ENCODE peak calls at places on chromosomes 3 and 15, in seven cellular contexts. V, T, G, U, F, H and L are unnamed samples.

GRCh38 chr3:178518660-178519396 is 17.4 kb upstream of the KCNMB2 start:
- DNase-seq in V (no peak), T (no peak), G (no peak), U (no peak), F (no peak), H (no peak), L (peak; percentile 44)

GRCh38 chr3:29334652-29335189 is 53.9 kb downstream of the RBMS3 start:
- DNase-seq in V (no peak), T (no peak), G (no peak), U (no peak), F (no peak), H (no peak), L (no peak)

GRCh38 chr3:40923130-40923529 is 276.2 kb upstream of the CTNNB1 start:
- DNase-seq in V (no peak), T (no peak), G (no peak), U (no peak), F (no peak), H (no peak), L (peak; percentile 61)

GRCh38 chr15:74399511-74400312 is 32.3 kb upstream of the CYP11A1 start:
- DNase-seq in V (no peak), T (no peak), G (no peak), U (no peak), F (no peak), H (no peak), L (peak; percentile 54)

GRCh38 chr15:28861031-28861534 is 12.6 kb upstream of the GOLGA6L7 start:
- DNase-seq in V (no peak), T (no peak), G (no peak), U (no peak), F (peak; percentile 72), H (peak; percentile 51), L (no peak)

GRCh38 chr3:53254190-53254809 is 1.5 kb downstream of the TKT start:
- DNase-seq in V (peak; percentile 17), T (no peak), G (no peak), U (no peak), F (no peak), H (no peak), L (no peak)

GRCh38 chr3:67653425-67654098 is 850 bp downstream of the SUCLG2 start:
- DNase-seq in V (no peak), T (no peak), G (no peak), U (no peak), F (no peak), H (no peak), L (no peak)

GRCh38 chr3:192038726-192039125 is 577.8 kb downstream of the PYDC2 start:
- DNase-seq in V (no peak), T (peak; percentile 5), G (no peak), U (no peak), F (no peak), H (no peak), L (no peak)

GRCh38 chr3:71121429-71122167 is 461.9 kb downstream of the FOXP1 start:
- DNase-seq in V (no peak), T (no peak), G (no peak), U (no peak), F (no peak), H (no peak), L (no peak)

GRCh38 chr15:48370460-48370859 is 39.2 kb downstream of the DUT start:
- DNase-seq in V (no peak), T (no peak), G (no peak), U (no peak), F (no peak), H (no peak), L (peak; percentile 37)

GRCh38 chr15:25176616-25176923 is 221.8 kb downstream of the SNRPN start:
- DNase-seq in V (no peak), T (no peak), G (no peak), U (no peak), F (peak; percentile 37), H (no peak), L (no peak)

GRCh38 chr15:45021331-45021730 is 1.7 kb upstream of the SORD start:
- DNase-seq in V (no peak), T (no peak), G (no peak), U (peak; percentile 53), F (no peak), H (no peak), L (peak; percentile 65)

GRCh38 chr3:185250653-185251052 is 3.2 kb downstream of the EHHADH start:
- DNase-seq in V (no peak), T (no peak), G (no peak), U (no peak), F (no peak), H (no peak), L (no peak)

GRCh38 chr3:185254799-185255198 is 950 bp upstream of the EHHADH start:
- DNase-seq in V (no peak), T (no peak), G (no peak), U (no peak), F (no peak), H (no peak), L (no peak)

GRCh38 chr3:185253645-185254410 is at the start of gene EHHADH:
- DNase-seq in V (peak; percentile 82), T (peak; percentile 61), G (no peak), U (peak; percentile 82), F (peak; percentile 94), H (peak; percentile 60), L (peak; percentile 75)

DNA sequence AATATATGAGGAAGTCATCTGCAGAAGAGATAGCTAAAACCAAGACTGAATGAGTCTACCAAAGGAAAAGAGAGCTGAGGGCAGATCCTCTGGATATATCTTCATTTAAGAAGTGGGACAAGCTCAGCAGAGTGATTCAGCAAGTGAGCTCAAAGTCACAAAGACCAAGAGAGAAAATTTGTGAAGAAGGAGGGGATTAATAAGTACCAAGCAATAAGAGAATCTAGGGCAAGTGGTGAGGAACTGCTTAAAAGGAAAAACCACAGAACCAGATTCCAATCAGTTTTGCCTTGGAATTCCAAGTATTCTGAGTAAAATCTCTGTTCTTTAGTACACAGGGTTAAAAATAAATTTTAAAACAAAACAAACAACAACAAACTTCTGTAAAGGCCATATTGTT is 3.6 kb downstream of the EHHADH start:
- DNase-seq in V (no peak), T (no peak), G (no peak), U (no peak), F (no peak), H (no peak), L (no peak)
- H3K9me3 ChIP-seq in V (no peaks in the 10 kb centered on the region), T (no peaks in the 10 kb centered on the region), G (no peaks in the 10 kb centered on the region), U (no peaks in the 10 kb centered on the region), F (no peaks in the 10 kb centered on the region), H (no peaks in the 10 kb centered on the region), L (no peaks in the 10 kb centered on the region)

GRCh38 chr3:187136347-187136746 is 2.9 kb downstream of the RPL39L start:
- DNase-seq in V (no peak), T (no peak), G (no peak), U (no peak), F (no peak), H (no peak), L (no peak)

GRCh38 chr3:187139126-187139894 is at the start of gene RPL39L:
- DNase-seq in V (peak; percentile 95), T (peak; percentile 87), G (peak; percentile 45), U (peak; percentile 59), F (peak; percentile 93), H (peak; percentile 73), L (peak; percentile 92)

GRCh38 chr3:187139895-187140253 is 578 bp upstream of the RPL39L start:
- DNase-seq in V (no peak), T (no peak), G (no peak), U (no peak), F (no peak), H (no peak), L (no peak)

GRCh38 chr3:187132666-187133065 is 6.6 kb downstream of the RPL39L start:
- DNase-seq in V (no peak), T (no peak), G (no peak), U (no peak), F (no peak), H (no peak), L (no peak)

DNA sequence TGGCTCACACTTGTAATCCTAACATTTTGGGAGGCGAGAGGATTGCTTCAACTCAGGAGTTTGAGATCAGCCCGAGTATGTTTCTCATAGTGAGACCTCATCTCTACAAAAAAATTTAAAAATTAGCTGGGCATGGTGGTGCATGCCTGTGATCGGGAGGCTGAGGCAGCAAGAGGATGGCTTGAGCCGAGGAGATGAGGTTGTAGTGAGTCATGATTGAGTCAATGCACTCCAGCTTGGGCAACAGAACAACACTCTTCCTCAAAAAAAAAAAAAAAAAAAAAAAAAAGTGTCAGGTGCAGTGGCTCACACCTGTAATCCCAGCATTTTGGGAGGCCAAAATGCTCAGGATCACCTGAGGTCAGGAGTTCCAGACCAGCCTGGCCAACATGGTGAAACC is 2.4 kb downstream of the RPL39L start:
- DNase-seq in V (no peak), T (no peak), G (peak; percentile 13), U (no peak), F (no peak), H (no peak), L (peak; percentile 75)
- H3K9me3 ChIP-seq in V (peaks cover 6% of the 10 kb centered on the region), T (no peaks in the 10 kb centered on the region), G (peaks cover 6% of the 10 kb centered on the region), U (no peaks in the 10 kb centered on the region), F (no peaks in the 10 kb centered on the region), H (no peaks in the 10 kb centered on the region), L (no peaks in the 10 kb centered on the region)

GRCh38 chr3:175940881-175941280 is 1081.7 kb downstream of the NAALADL2 start:
- DNase-seq in V (no peak), T (peak; percentile 11), G (no peak), U (no peak), F (no peak), H (no peak), L (no peak)

GRCh38 chr3:175941352-175941751 is 1082.2 kb downstream of the NAALADL2 start:
- DNase-seq in V (peak; percentile 5), T (peak; percentile 6), G (no peak), U (no peak), F (no peak), H (no peak), L (peak; percentile 30)

DNA sequence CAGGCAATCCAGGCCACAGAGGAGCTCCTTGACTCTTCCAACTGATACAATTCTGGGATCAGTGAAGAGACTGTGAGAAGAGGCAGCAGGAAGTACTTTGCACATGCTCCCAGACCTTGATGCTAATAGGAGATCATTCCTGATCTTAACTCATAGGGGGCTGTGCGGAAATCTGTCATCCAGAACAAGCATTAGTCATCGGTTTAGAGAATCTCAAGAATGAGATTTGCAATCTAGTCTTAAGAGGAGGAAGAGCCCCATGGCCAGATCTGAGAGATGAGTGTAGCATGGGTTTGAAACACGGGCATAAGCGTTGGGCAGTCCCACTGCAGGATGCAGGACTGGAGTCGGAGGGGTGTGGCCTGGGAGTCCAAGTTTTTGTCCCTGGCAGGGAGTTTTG is 1081.1 kb downstream of the NAALADL2 start:
- DNase-seq in V (no peak), T (no peak), G (no peak), U (no peak), F (no peak), H (no peak), L (no peak)
- H3K9me3 ChIP-seq in V (peaks cover 1% of the 10 kb centered on the region), T (no peaks in the 10 kb centered on the region), G (peaks cover 21% of the 10 kb centered on the region), U (no peaks in the 10 kb centered on the region), F (no peaks in the 10 kb centered on the region), H (no peaks in the 10 kb centered on the region), L (peaks cover 9% of the 10 kb centered on the region)

DNA sequence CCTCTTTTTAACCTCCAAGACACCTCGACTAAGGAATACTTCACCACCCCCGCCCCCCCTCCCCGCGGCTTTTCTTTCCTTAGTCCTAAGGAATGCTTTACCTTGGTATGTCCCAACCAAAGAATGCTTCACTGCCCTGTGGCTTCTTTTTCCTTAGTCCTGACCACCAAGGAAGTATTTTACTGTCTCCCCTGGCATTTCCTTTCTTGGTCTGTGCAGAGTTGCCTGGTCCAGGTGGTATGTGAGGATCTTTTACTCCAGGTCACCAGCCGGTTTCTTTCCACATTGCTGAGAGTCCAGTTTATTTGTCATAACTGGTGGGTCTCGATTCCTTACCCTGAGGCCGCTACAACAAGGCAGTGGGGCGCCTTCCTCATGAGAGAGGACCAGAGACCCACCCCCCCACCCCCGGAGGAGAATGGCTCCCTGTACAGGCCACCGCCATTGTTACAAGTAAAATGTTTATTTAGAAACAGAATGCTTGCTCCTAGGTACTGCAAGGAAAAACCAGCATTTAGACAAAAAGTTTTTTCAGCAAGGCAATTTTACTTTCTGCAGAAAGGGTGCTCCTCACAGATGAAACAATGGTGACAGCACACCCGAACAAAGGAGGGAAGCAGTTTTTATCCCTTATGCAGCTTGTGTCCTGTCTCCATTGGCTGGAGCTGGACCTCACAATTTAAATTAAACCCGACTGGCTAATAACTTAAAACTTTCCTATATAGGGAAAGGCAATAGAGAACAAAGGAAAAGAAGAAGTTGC is 23.1 kb upstream of the MTHFS start:
- DNase-seq in V (no peak), T (no peak), G (no peak), U (no peak), F (no peak), H (no peak), L (peak; percentile 34)
- H3K9me3 ChIP-seq in V (peaks cover 51% of the 10 kb centered on the region), T (peaks cover 69% of the 10 kb centered on the region), G (peaks cover 54% of the 10 kb centered on the region), U (no peaks in the 10 kb centered on the region), F (peaks cover 15% of the 10 kb centered on the region), H (peaks cover 23% of the 10 kb centered on the region), L (peaks cover 41% of the 10 kb centered on the region)